ENCODE peak calls at places on chromosomes 4 and X, in ten cellular contexts. F is cardiac fibroblast, K is fibroblast of mammary gland, L is brain microvascular endothelial cell, Q is AG04450, V is body of pancreas, S is GM23338, G is suprapubic skin, O is epithelial cell of esophagus, M is AG10803. I is an unnamed sample.

GRCh38 chr4:54940996-54941395 is 184.4 kb downstream of the KDR start:
- DNase-seq in K (no peak), G (no peak), M (no peak), F (no peak), S (no peak), L (no peak), V (no peak), O (no peak), Q (no peak), I (no peak)

GRCh38 chr4:20592666-20593065 is 107.6 kb upstream of the PACRGL start:
- DNase-seq in L (no peak), Q (peak; percentile 16), F (peak; percentile 2), G (no peak), O (peak; percentile 5), M (peak; percentile 38), K (peak; percentile 10), V (no peak), S (no peak), I (no peak)

GRCh38 chr4:153083447-153083921 is 120.8 kb upstream of the TRIM2 start:
- DNase-seq in O (peak; percentile 87), Q (peak; percentile 66), K (peak; percentile 78), F (peak; percentile 84), V (peak; percentile 72), L (peak; percentile 76), S (peak; percentile 94), G (no peak), M (peak; percentile 76), I (peak; percentile 73)

GRCh38 chr4:52566136-52567031 is 92.7 kb downstream of the USP46 start:
- DNase-seq in O (no peak), L (no peak), M (no peak), G (no peak), K (peak; percentile 73), S (no peak), Q (no peak), F (no peak), V (no peak), I (no peak)

GRCh38 chr4:180947421-180947820 is 1295.8 kb upstream of the TENM3 start:
- DNase-seq in O (peak; percentile 44), M (peak; percentile 59), K (peak; percentile 45), F (peak; percentile 1), S (no peak), G (no peak), V (no peak), L (no peak), Q (no peak), I (no peak)

GRCh38 chr4:85741921-85742591 is 267.1 kb downstream of the ARHGAP24 start:
- DNase-seq in M (no peak), Q (no peak), L (no peak), S (no peak), G (no peak), V (peak; percentile 98), O (no peak), F (no peak), K (no peak), I (no peak)

GRCh38 chr4:173189117-173189693 is 20.6 kb downstream of the GALNT7 start:
- DNase-seq in S (no peak), F (peak; percentile 26), O (peak; percentile 55), K (peak; percentile 43), V (no peak), G (no peak), M (peak; percentile 51), L (peak; percentile 35), Q (no peak), I (peak; percentile 55)

GRCh38 chr4:70583952-70584834 is 7.9 kb upstream of the AMBN start:
- DNase-seq in K (no peak), G (no peak), M (no peak), S (no peak), L (no peak), Q (no peak), O (peak; percentile 92), F (no peak), V (peak; percentile 60), I (no peak)

GRCh38 chr4:31411606-31412005 is 691.4 kb downstream of the PCDH7 start:
- DNase-seq in M (no peak), G (no peak), S (no peak), F (no peak), O (no peak), Q (no peak), K (peak; percentile 2), V (no peak), L (no peak), I (no peak)

DNA sequence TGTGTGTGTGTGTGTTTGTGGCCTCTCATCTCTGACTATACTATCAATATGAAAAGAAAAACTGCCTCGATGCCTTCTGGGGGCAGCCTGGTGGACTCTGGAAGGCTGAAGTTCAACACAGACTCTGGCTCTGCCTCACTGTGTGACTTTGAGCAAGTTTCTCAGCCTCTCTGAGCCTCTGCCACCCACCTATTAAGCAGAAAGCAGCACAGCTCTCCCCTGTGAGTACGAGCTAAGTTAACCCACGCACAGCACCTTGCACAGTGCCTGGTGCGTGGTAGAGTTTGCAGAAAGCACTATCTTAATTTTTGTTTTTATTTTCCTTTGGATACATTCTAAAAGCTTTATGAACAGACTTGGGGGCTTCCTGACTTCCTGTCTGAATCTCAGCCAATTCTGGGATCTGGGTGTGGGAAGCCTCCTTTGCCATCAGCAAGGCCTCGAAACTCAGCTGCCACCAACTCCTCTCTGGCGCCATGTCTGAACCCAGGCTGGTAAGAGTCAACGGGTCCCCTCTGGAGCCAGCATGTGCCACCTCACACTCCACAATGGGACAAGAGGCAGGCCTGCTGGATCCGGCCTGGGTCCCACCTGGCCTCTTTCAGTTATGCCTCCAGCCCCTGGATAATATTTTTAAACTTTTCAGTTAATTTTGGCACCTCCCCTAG is 57.3 kb downstream of the JAKMIP1 start:
- DNase-seq in L (no peak), F (no peak), S (no peak), K (no peak), V (no peak), G (no peak), Q (no peak), O (no peak), M (no peak), I (no peak)
- TF ChIP-seq CTCF in L (no peak), F (no peak), S (no peak), K (no peak), V (no peak), G (no peak), Q (no peak), O (no peak), M (no peak), I (no peak)

GRCh38 chrX:71301195-71301924 is at the start of gene ITGB1BP2:
- DNase-seq in M (no peak), K (peak; percentile 40), L (no peak), G (no peak), S (peak; percentile 34), O (no peak), F (peak; percentile 61), Q (no peak), V (no peak), I (peak; percentile 1)

GRCh38 chrX:71304561-71304960 is 3.0 kb downstream of the ITGB1BP2 start:
- DNase-seq in M (no peak), Q (no peak), K (no peak), L (no peak), O (no peak), V (no peak), G (no peak), S (no peak), F (no peak), I (no peak)

GRCh38 chrX:71296806-71297205 is 4.7 kb upstream of the ITGB1BP2 start:
- DNase-seq in Q (no peak), L (no peak), S (no peak), K (no peak), F (no peak), O (no peak), G (no peak), V (no peak), M (no peak), I (no peak)

GRCh38 chrX:71298119-71298518 is 3.4 kb upstream of the ITGB1BP2 start:
- DNase-seq in Q (no peak), M (no peak), O (no peak), F (peak; percentile 54), K (no peak), V (no peak), G (no peak), L (no peak), S (no peak), I (no peak)

GRCh38 chrX:71302461-71303213 is 1.1 kb downstream of the ITGB1BP2 start:
- DNase-seq in M (no peak), F (peak; percentile 22), V (no peak), O (no peak), G (no peak), S (no peak), L (no peak), Q (no peak), K (no peak), I (no peak)
- H3K4me3 ChIP-seq in M (no peak overlapping the region), F (no peak overlapping the region), V (no peak overlapping the region), O (no peak overlapping the region), G (no peak overlapping the region), S (no peak overlapping the region), L (no peak overlapping the region), Q (no peak overlapping the region), K (no peak overlapping the region), I (no peak overlapping the region)

DNA sequence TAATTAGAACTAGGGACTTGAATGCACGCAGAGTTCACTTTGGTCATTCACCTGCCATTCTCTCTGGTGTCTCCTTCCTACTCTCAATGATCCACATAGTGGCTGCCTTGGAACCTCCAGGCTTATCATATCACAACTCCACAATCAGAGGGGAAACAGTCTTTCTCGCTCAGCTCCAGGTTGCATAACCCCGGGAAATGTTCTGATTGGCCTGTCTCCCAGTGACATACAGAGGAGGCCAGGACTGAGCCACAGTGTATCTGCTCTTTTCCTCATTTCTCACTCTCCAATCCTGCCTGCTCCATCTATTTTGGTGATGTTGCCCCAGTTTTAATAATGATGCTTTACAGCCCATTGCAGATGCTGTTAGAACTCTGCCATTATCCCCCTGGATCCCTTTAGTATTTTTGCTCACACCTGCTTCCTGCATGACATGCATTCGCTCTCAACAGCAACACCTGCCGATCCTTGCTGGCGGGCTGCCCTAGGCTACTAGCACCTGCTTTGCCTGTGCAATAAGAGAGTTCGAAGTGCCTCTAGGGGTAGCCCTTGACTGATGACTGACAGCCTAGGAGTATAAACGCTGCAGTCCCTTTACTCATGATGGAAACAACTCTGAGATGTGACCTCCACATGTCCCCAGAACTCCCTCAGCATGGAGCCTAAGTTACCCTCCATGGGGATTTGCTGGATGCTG is 211.3 kb upstream of the RPS6KA3 start:
- DNase-seq in K (no peak), V (peak; percentile 21), Q (no peak), F (no peak), S (no peak), L (no peak), O (no peak), M (no peak), G (no peak), I (no peak)
- TF ChIP-seq CTCF in K (no peak), V (no peak), Q (no peak), F (no peak), S (no peak), L (no peak), O (no peak), M (no peak), G (no peak), I (no peak)

DNA sequence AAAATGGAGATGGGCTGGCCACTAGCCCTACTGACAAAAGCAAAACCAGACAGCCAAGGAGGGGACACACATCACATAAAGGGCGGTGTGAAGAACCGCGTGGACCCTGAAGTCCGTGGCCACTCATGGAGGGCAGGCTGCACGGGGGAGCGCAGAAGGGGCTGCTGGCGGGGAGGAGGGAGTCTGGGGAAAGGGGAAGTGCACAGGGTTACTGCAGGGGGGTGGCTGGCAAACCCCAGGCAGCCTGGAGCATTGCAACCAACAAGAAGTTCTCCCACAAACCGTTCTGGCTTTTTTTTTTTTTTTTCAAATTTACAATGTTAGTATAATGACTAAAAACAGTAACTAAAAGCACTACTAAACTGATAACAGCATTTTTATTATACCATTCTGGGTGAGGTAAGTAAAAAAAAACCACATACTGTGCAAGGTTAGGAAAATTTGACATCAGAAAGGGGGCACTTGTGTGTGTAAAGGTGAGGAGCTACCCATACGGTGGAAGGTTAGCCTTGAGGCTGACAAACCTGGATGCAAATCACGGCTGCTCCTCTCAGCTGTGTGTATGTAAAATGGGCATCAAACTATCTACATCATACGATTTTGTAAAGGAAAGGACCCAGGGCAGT is 87.1 kb downstream of the TSPAN5 start:
- DNase-seq in Q (no peak), V (no peak), F (no peak), L (no peak), G (no peak), S (no peak), M (no peak), K (no peak), O (no peak), I (no peak)
- H3K4me3 ChIP-seq in Q (no peak overlapping the region), V (no peak overlapping the region), F (no peak overlapping the region), L (no peak overlapping the region), G (no peak overlapping the region), S (no peak overlapping the region), M (no peak overlapping the region), K (no peak overlapping the region), O (no peak overlapping the region), I (no peak overlapping the region)